ENCODE peak calls at places on chromosomes 16 and 17, in six cellular contexts. E is CD4-positive, CD25-positive, alpha-beta regulatory T cell; Y is MV-4-11; D is fibroblast of gingiva; K is AG08395; I is brain microvascular endothelial cell. G is an unnamed sample.

GRCh38 chr17:29504711-29505110 is 62.1 kb downstream of the ABHD15 start:
- DNase-seq in E (no peak), I (no peak), Y (no peak), D (peak), K (peak), G (no peak)

GRCh38 chr17:73278465-73279453 is 17.1 kb upstream of the CPSF4L start:
- DNase-seq in E (no peak), D (no peak), I (no peak), K (peak), Y (no peak), G (peak)

GRCh38 chr16:51222016-51222415 is 70.9 kb upstream of the SALL1 start:
- DNase-seq in K (no peak), I (no peak), E (no peak), Y (no peak), D (no peak), G (no peak)

GRCh38 chr17:65359016-65359415 is 202.4 kb downstream of the AXIN2 start:
- DNase-seq in D (peak), Y (no peak), E (no peak), K (peak), I (peak), G (no peak)

GRCh38 chr17:68491381-68491849 is 20.8 kb upstream of the PRKAR1A start:
- DNase-seq in E (no peak), Y (peak), K (no peak), I (no peak), D (no peak), G (peak)

GRCh38 chr16:86672215-86672863 is 94.0 kb downstream of the FOXL1 start:
- DNase-seq in E (no peak), D (no peak), I (no peak), K (no peak), Y (no peak), G (no peak)

GRCh38 chr17:74227681-74228080 is 14.3 kb downstream of the TTYH2 start:
- DNase-seq in I (no peak), D (no peak), K (no peak), Y (no peak), E (no peak), G (no peak)

GRCh38 chr16:64234200-64234599 is 887.7 kb downstream of the CDH11 start:
- DNase-seq in K (no peak), I (no peak), D (no peak), Y (no peak), E (no peak), G (peak)

GRCh38 chr17:75365009-75365930 is 40.2 kb downstream of the GRB2 start:
- DNase-seq in Y (no peak), K (no peak), I (no peak), E (no peak), D (no peak), G (no peak)

GRCh38 chr17:4902540-4902939 is 358 bp downstream of the CHRNE start:
- DNase-seq in Y (no peak), E (no peak), K (no peak), I (no peak), D (no peak), G (no peak)

GRCh38 chr17:42618442-42619150 is 9.1 kb downstream of the TUBG1 start:
- DNase-seq in I (no peak), E (no peak), D (no peak), K (peak), Y (peak), G (peak)

GRCh38 chr16:35011-35775 is 18.2 kb downstream of the POLR3K start:
- DNase-seq in Y (peak), D (no peak), K (no peak), I (no peak), E (no peak), G (no peak)

GRCh38 chr17:82548681-82549303 is 29.3 kb downstream of the FOXK2 start:
- DNase-seq in Y (peak), D (no peak), K (no peak), E (no peak), I (no peak), G (peak)

GRCh38 chr17:50301891-50302584 is 27.8 kb downstream of the TMEM92 start:
- DNase-seq in E (peak), I (no peak), D (no peak), Y (peak), K (no peak), G (no peak)

GRCh38 chr17:39058524-39058923 is 91.3 kb upstream of the FBXO47 start:
- DNase-seq in D (no peak), I (no peak), Y (no peak), K (no peak), E (no peak), G (no peak)

GRCh38 chr17:75540923-75541503 is 15.5 kb downstream of the LLGL2 start:
- DNase-seq in D (no peak), I (no peak), Y (no peak), E (no peak), K (no peak), G (no peak)

GRCh38 chr17:38912221-38912813 is 13.1 kb upstream of the LASP1NB start:
- DNase-seq in D (peak), K (no peak), E (no peak), Y (no peak), I (no peak), G (peak)

GRCh38 chr17:8606415-8606814 is 24.1 kb downstream of the MYH10 start:
- DNase-seq in Y (no peak), K (peak), I (no peak), D (peak), E (no peak), G (no peak)

GRCh38 chr16:67846320-67847063 is at the start of gene NUTF2:
- DNase-seq in E (peak), D (peak), Y (peak), I (peak), K (peak), G (peak)